ENCODE peak calls at places on chromosomes 16 and 17, in six cellular contexts. K is esophagus squamous epithelium; I is RWPE2; A is mucosa of descending colon; F is CD8-positive, alpha-beta T cell; Z is astrocyte. Q is an unnamed sample. For H3K4me1, the result is how much of the 10 kb centered on the place peaks cover.

GRCh38 chr16:85642762-85643281 is 29.7 kb downstream of the GSE1 start:
- DNase-seq in K (no peak), I (no peak), A (no peak), F (no peak), Z (no peak), Q (no peak)

GRCh38 chr17:31690118-31690517 is 168.9 kb downstream of the COPRS start:
- DNase-seq in K (no peak), I (no peak), A (no peak), F (no peak), Z (peak), Q (no peak)

GRCh38 chr17:10733666-10734065 is 3.8 kb upstream of the TMEM220 start:
- DNase-seq in K (no peak), I (no peak), A (peak), F (no peak), Z (no peak), Q (no peak)

GRCh38 chr16:84048306-84048705 is 5.7 kb upstream of the SLC38A8 start:
- DNase-seq in K (no peak), I (peak), A (no peak), F (no peak), Z (no peak), Q (no peak)

GRCh38 chr16:77307764-77308561 is 108.8 kb downstream of the SYCE1L start:
- DNase-seq in K (no peak), I (no peak), A (no peak), F (no peak), Z (peak), Q (no peak)

GRCh38 chr17:47701603-47702002 is 7.6 kb downstream of the TBKBP1 start:
- DNase-seq in K (no peak), I (peak), A (peak), F (no peak), Z (no peak), Q (no peak)

GRCh38 chr17:82775033-82775823 is 23.4 kb downstream of the TBCD start:
- DNase-seq in K (no peak), I (no peak), A (peak), F (peak), Z (peak), Q (peak)

GRCh38 chr16:28146536-28146935 is 65.2 kb downstream of the XPO6 start:
- DNase-seq in K (no peak), I (no peak), A (no peak), F (no peak), Z (no peak), Q (no peak)

GRCh38 chr17:44610331-44610730 is 45.9 kb upstream of the MEIOC start:
- DNase-seq in K (no peak), I (no peak), A (no peak), F (no peak), Z (no peak), Q (no peak)

DNA sequence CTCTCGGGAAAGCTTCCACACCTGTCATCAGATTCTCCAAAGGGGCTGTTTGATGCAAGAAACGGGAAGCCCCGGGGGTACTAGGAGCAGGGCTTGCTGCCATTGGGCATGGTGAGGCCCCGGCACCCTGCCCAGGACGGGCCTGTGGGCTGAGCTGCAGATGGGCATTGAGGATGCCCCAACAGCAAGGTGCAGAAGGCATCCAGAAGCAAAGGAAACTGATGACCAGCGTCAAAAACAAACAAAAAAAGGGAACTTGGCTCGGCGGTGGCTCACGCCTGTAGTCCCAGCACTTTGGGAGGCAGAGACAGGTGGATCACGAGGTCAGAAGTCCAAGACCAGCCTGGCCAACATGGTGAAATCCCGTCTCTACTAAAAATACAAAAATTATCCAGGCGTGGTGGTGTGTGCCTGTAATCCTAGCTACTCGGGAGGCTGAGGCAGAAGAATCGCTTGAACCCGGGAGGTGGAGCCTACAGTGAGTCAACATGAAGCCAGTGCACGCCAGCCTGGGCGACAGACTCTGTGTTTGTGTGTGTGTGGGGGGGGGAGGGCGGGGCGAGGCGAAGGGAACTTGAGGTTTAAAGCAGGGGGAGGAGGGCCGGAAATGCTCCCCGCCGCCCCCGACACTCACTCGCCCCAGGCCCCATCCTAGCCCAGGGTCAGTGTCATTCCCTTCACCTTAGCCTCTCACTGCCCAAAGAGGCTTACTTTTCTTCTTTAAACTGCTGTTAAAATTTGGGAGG is 1.7 kb upstream of the LIMD2 start:
- DNase-seq in K (no peak), I (no peak), A (peak), F (peak), Z (no peak), Q (no peak)
- H3K4me1 ChIP-seq in K (under half), I (under half), A (under half), F (half or more), Z (under half), Q (under half)

GRCh38 chr17:79609616-79610150 is 1.2 kb downstream of the RBFOX3 start:
- DNase-seq in K (no peak), I (no peak), A (no peak), F (no peak), Z (no peak), Q (no peak)
- H3K4me1 ChIP-seq in K (under half), I (under half), A (under half), F (under half), Z (under half), Q (under half)

GRCh38 chr16:67441289-67441753 is 10.4 kb downstream of the HSD11B2 start:
- DNase-seq in K (no peak), I (no peak), A (peak), F (no peak), Z (no peak), Q (no peak)
- H3K4me1 ChIP-seq in K (under half), I (under half), A (half or more), F (under half), Z (under half), Q (under half)

GRCh38 chr17:12313786-12314185 is 293.1 kb downstream of the MAP2K4 start:
- DNase-seq in K (no peak), I (no peak), A (no peak), F (no peak), Z (no peak), Q (no peak)

GRCh38 chr17:12318614-12319266 is 298.1 kb downstream of the MAP2K4 start:
- DNase-seq in K (no peak), I (no peak), A (no peak), F (no peak), Z (no peak), Q (no peak)

GRCh38 chr17:12312692-12313091 is 292.0 kb downstream of the MAP2K4 start:
- DNase-seq in K (no peak), I (no peak), A (no peak), F (no peak), Z (no peak), Q (no peak)

GRCh38 chr17:12320286-12320685 is 299.6 kb downstream of the MAP2K4 start:
- DNase-seq in K (no peak), I (no peak), A (no peak), F (no peak), Z (no peak), Q (peak)

DNA sequence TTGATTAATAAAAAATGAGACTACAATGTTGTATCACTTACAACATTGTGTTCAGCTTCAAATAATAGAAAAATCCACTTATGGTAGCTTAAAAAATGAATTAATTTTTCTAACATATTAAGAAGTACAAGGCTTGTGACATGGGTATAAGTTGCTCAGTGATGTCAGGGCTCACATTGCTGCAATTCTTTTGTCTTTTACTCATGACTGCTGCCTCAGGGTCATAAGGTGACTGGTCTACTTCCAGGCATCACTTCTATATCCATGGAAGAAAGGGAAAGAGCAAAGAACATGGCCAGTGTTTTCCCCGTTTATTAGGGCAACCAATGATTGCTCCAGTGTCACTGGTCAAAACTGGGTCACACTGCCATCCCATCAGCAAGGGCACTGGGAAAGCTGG is 295.3 kb downstream of the MAP2K4 start:
- DNase-seq in K (no peak), I (no peak), A (no peak), F (no peak), Z (no peak), Q (no peak)
- H3K4me1 ChIP-seq in K (under half), I (under half), A (under half), F (under half), Z (under half), Q (under half)

DNA sequence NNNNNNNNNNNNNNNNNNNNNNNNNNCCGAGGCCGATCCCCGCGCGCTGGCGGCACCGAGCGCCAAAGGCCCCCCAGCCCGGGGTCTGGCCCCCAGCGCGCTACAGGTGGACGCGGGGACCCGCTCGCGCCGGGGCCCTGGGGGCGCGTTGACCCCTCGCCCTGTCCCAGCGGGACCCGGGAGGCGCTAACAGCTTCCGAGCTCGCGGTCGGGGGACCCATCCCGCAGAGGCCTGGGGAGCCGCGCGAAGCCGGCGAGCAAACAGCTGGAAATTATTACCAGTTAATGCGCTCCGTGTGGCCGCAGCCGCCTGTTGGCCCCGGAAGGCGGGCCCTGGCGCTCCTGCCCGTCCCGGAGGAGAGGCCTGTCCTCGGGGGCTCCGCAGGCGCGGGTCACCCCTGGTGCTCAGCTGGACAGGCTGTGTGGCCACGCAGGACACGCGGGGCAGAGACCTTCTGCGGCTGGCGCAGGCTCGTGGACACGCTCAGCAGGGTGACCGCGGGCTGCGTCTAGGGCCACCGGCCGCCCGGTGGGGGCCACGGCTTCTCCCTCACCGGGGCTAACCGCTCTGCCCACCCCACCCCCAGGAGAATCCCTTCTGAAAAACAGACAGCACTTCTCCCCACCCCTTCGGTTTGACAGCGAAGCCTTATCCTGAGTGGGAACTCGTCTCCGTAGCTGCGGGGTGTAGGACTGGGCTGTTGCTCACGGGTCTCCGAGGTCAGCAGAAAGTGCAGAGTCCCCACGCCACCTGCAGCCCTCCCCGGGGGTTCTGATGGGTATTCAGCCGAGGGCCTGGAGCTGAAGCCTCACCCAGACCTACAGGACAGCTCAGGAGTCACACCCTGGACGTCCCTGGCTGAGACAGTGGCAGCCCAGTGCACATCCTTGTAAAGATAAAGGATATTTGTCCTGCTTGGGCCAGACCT is 138.7 kb upstream of the RPH3AL start:
- DNase-seq in K (no peak), I (no peak), A (peak), F (peak), Z (peak), Q (peak)
- H3K4me1 ChIP-seq in K (under half), I (under half), A (under half), F (under half), Z (under half), Q (under half)

DNA sequence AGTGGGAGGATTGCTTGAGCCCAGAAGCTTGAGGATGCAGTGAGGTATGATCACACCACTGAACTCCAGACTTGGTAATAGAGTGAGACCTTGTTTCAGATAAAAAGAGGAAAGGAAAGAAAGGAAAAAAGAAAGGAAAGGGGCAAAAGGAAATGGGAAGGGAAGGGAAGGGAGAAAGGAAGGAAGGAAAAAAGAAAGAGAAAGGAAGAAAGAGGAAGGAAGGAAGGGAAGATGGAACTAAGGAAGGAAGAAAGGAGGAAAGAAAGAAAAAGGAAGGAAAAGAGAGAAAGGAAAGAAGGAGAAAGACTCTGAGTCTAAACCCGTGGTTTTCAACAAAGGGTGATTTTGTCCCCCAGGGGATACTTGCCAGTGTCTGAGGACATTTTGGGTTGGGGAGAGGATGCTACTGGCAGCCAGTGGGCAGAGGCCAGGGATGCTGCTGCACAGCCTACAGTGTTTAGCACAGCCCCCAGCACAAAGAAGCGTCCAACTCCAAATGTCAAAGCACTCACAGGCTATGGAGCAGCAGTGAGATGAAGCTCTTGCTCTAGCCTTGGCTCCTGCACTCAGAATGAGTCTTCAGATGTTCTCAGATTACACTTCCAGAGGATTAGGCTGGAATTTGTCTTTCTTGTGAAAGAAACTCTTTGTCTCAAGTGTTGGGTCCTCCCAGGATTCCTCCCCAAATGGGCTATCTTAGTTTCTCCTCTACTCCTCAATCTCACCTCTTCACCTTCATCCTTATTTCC is 64.2 kb downstream of the BMERB1 start:
- DNase-seq in K (no peak), I (no peak), A (no peak), F (no peak), Z (peak), Q (no peak)
- H3K4me1 ChIP-seq in K (under half), I (under half), A (under half), F (under half), Z (under half), Q (under half)

GRCh38 chr17:2295575-2295974 is 8.0 kb downstream of the SMG6 start:
- DNase-seq in K (no peak), I (no peak), A (no peak), F (no peak), Z (no peak), Q (no peak)

GRCh38 chr17:2292100-2292499 is 11.5 kb downstream of the SMG6 start:
- DNase-seq in K (no peak), I (no peak), A (no peak), F (no peak), Z (peak), Q (no peak)

GRCh38 chr17:2289878-2290478 is 13.6 kb downstream of the SMG6 start:
- DNase-seq in K (no peak), I (no peak), A (no peak), F (no peak), Z (no peak), Q (no peak)
- H3K4me1 ChIP-seq in K (under half), I (under half), A (under half), F (under half), Z (under half), Q (under half)

Q was measured in A673.